ENCODE peak calls at places on chromosome 18, in eight cellular contexts. I is MM.1S, C is HCT116, L is Peyer's patch, Z is uterus, E is hepatocyte, O is breast epithelium, B is prostate gland. W is an unnamed sample.
A peak's percentile ranks its signal among the peaks of the same experiment; 100 is the strongest.

GRCh38 chr18:24695168-24695567 is 234.7 kb downstream of the HRH4 start:
- DNase-seq in I (no peak), L (no peak), B (no peak), E (peak; percentile 14), Z (no peak), C (no peak), O (no peak), W (no peak)

GRCh38 chr18:23585007-23585871 is 1.1 kb downstream of the NPC1 start:
- DNase-seq in I (peak; percentile 30), E (peak; percentile 54), L (peak; percentile 37), C (no peak), O (peak; percentile 51), B (peak; percentile 17), Z (no peak), W (no peak)

GRCh38 chr18:70036771-70037452 is 89.2 kb upstream of the CD226 start:
- DNase-seq in I (peak; percentile 72), L (no peak), Z (no peak), B (no peak), E (no peak), O (no peak), C (no peak), W (no peak)

GRCh38 chr18:64410685-64411084 is 261.8 kb upstream of the LINC00305 start:
- DNase-seq in C (no peak), I (no peak), E (no peak), B (no peak), L (no peak), Z (no peak), O (no peak), W (no peak)

GRCh38 chr18:73826098-73826497 is 321.5 kb downstream of the FBXO15 start:
- DNase-seq in O (no peak), Z (no peak), C (no peak), L (no peak), B (no peak), I (no peak), E (no peak), W (no peak)

GRCh38 chr18:32461704-32462272 is 8.9 kb downstream of the GAREM1 start:
- DNase-seq in B (no peak), L (no peak), E (no peak), Z (no peak), O (no peak), C (no peak), I (no peak), W (no peak)

GRCh38 chr18:46155652-46156051 is 51.5 kb downstream of the HAUS1 start:
- DNase-seq in O (no peak), C (no peak), L (no peak), E (no peak), B (no peak), I (no peak), Z (no peak), W (no peak)

GRCh38 chr18:8754995-8755955 is 49.9 kb downstream of the MTCL1 start:
- DNase-seq in Z (no peak), O (no peak), I (no peak), L (peak; percentile 68), B (no peak), C (no peak), E (no peak), W (no peak)

GRCh38 chr18:8260847-8261246 is 348.4 kb upstream of the RAB12 start:
- DNase-seq in I (no peak), L (no peak), C (no peak), Z (no peak), E (no peak), O (no peak), B (no peak), W (no peak)

GRCh38 chr18:73807551-73808192 is 340.0 kb downstream of the FBXO15 start:
- DNase-seq in C (no peak), I (no peak), Z (no peak), O (no peak), B (no peak), L (no peak), E (no peak), W (no peak)

GRCh38 chr18:7082666-7083065 is 34.9 kb downstream of the LAMA1 start:
- DNase-seq in L (no peak), E (no peak), B (no peak), O (no peak), I (no peak), Z (no peak), C (no peak), W (no peak)

GRCh38 chr18:5294618-5295230 is 802 bp downstream of the ZBTB14 start:
- DNase-seq in I (peak; percentile 72), L (no peak), O (no peak), E (no peak), Z (peak; percentile 47), B (peak; percentile 38), C (no peak), W (peak; percentile 64)

GRCh38 chr18:64208531-64208930 is 59.6 kb upstream of the LINC00305 start:
- DNase-seq in O (no peak), E (no peak), L (no peak), C (no peak), B (no peak), Z (no peak), I (no peak), W (no peak)

GRCh38 chr18:67783215-67783946 is 266.9 kb upstream of the DSEL start:
- DNase-seq in B (no peak), C (no peak), L (no peak), E (no peak), Z (no peak), I (no peak), O (no peak), W (no peak)

GRCh38 chr18:79007440-79007839 is 27.8 kb downstream of the SALL3 start:
- DNase-seq in C (no peak), B (no peak), L (no peak), E (no peak), I (no peak), O (no peak), Z (no peak), W (no peak)

GRCh38 chr18:55500316-55501086 is 87.5 kb downstream of the TCF4 start:
- DNase-seq in L (no peak), B (no peak), C (no peak), Z (no peak), O (no peak), I (no peak), E (no peak), W (no peak)

GRCh38 chr18:3596324-3597158 is 146.6 kb downstream of the TGIF1 start:
- DNase-seq in L (peak; percentile 80), Z (peak; percentile 38), E (peak; percentile 54), I (no peak), O (peak; percentile 40), B (peak; percentile 23), C (no peak), W (peak; percentile 65)

GRCh38 chr18:25181993-25182392 is 170.0 kb downstream of the ZNF521 start:
- DNase-seq in E (no peak), B (no peak), C (no peak), O (no peak), I (no peak), Z (no peak), L (no peak), W (no peak)

GRCh38 chr18:13564579-13564978 is 161.8 kb downstream of the FAM210A start:
- DNase-seq in I (no peak), E (no peak), Z (no peak), O (no peak), B (no peak), C (no peak), L (no peak), W (no peak)
- H3K4me1 ChIP-seq in I (peaks cover 12% of the 10 kb centered on the region), E (peaks cover 13% of the 10 kb centered on the region), Z (peaks cover 9% of the 10 kb centered on the region), O (no peaks in the 10 kb centered on the region), B (no peaks in the 10 kb centered on the region), C (no peaks in the 10 kb centered on the region), L (no peaks in the 10 kb centered on the region), W (peaks cover 8% of the 10 kb centered on the region)

GRCh38 chr18:38887671-38888020 is 1322.0 kb upstream of the CELF4 start:
- DNase-seq in I (no peak), E (no peak), Z (no peak), L (no peak), B (no peak), C (no peak), O (no peak), W (no peak)

GRCh38 chr18:38886852-38887670 is 1321.5 kb upstream of the CELF4 start:
- DNase-seq in B (no peak), I (no peak), C (no peak), L (no peak), Z (no peak), O (no peak), E (peak; percentile 48), W (no peak)

GRCh38 chr18:38886235-38886634 is 1320.6 kb upstream of the CELF4 start:
- DNase-seq in Z (no peak), I (no peak), O (no peak), E (no peak), B (no peak), L (no peak), C (no peak), W (no peak)

GRCh38 chr18:38884050-38884449 is 1318.5 kb upstream of the CELF4 start:
- DNase-seq in Z (no peak), B (no peak), O (no peak), E (no peak), L (no peak), I (no peak), C (no peak), W (no peak)
- TF ChIP-seq CTCF in Z (no peak), B (no peak), O (no peak), E (no peak), L (no peak), I (no peak), C (no peak), W (no peak)

DNA sequence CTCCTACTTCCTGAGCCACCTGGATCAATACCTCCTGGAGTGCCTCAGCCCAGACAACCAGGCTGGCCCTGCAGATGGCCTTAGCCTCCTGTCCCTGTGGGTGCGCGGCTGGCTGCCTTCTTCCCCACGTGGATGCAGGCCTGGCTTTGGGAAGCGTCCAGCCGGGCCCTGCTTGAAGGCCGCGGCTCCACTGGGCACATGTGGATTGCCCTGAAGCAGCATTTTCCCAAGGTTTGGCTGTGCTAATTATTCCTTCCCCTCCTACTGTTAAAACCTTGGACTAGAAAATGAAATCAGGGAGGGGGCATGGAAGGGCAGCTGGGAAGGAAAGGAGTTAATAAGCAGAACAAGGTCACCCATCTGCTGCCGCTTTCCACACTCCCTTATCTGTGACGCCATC is 143.0 kb upstream of the GATA6 start:
- DNase-seq in I (no peak), O (no peak), Z (no peak), L (no peak), B (no peak), C (no peak), E (no peak), W (no peak)
- H3K27ac ChIP-seq in I (no peak overlapping the region), O (no peak overlapping the region), Z (no peak overlapping the region), L (no peak overlapping the region), B (no peak overlapping the region), C (no peak overlapping the region), E (peak overlapping the region; percentile 37), W (no peak overlapping the region)

GRCh38 chr18:59032308-59032707 is 107.4 kb upstream of the SEC11C start:
- DNase-seq in E (no peak), C (no peak), B (no peak), O (no peak), I (no peak), Z (no peak), L (no peak), W (no peak)

GRCh38 chr18:59038295-59039039 is 101.2 kb upstream of the SEC11C start:
- DNase-seq in L (no peak), C (no peak), E (no peak), I (no peak), O (no peak), B (no peak), Z (no peak), W (no peak)

GRCh38 chr18:59033361-59033760 is 106.3 kb upstream of the SEC11C start:
- DNase-seq in C (no peak), I (no peak), O (no peak), B (no peak), Z (no peak), E (no peak), L (no peak), W (no peak)

GRCh38 chr18:59039449-59039848 is 100.2 kb upstream of the SEC11C start:
- DNase-seq in E (no peak), Z (no peak), I (no peak), C (no peak), L (no peak), B (no peak), O (no peak), W (no peak)

GRCh38 chr18:59035591-59035990 is 104.1 kb upstream of the SEC11C start:
- DNase-seq in E (no peak), L (no peak), Z (no peak), I (no peak), B (no peak), C (no peak), O (no peak), W (no peak)
- H3K4me1 ChIP-seq in E (peaks cover 4% of the 10 kb centered on the region), L (no peaks in the 10 kb centered on the region), Z (no peaks in the 10 kb centered on the region), I (no peaks in the 10 kb centered on the region), B (no peaks in the 10 kb centered on the region), C (no peaks in the 10 kb centered on the region), O (no peaks in the 10 kb centered on the region), W (no peaks in the 10 kb centered on the region)